ENCODE peak calls at places on chromosomes 5 and 9, in seven cellular contexts. One of them, this sample, is unnamed.

GRCh38 chr5:174313615-174314014 is 268.1 kb downstream of the NSG2 start:
- DNase-seq in activated CD4-positive, CD25-positive, alpha-beta regulatory T cell: no peak
- DNase-seq in D341Med: no peak
- DNase-seq in KG1: no peak
- DNase-seq in caudate nucleus: no peak
- DNase-seq in body of pancreas: no peak
- DNase-seq in activated CD4-positive, alpha-beta T cell treated with anti-CD3 and anti-CD28 coated beads, Interleukin-2, amount 10 ng/mL, durations not matched to agents 7 days and 5 days: no peak
- DNase-seq in this sample: no peak

GRCh38 chr5:147857302-147858129 is 21.0 kb upstream of the SCGB3A2 start:
- DNase-seq in activated CD4-positive, CD25-positive, alpha-beta regulatory T cell: no peak
- DNase-seq in D341Med: peak; percentile 38
- DNase-seq in KG1: peak; percentile 3
- DNase-seq in caudate nucleus: peak; percentile 43
- DNase-seq in body of pancreas: peak; percentile 84
- DNase-seq in activated CD4-positive, alpha-beta T cell treated with anti-CD3 and anti-CD28 coated beads, Interleukin-2, amount 10 ng/mL, durations not matched to agents 7 days and 5 days: peak; percentile 59
- DNase-seq in this sample: peak; percentile 86

GRCh38 chr5:45110399-45110798 is 301.7 kb downstream of the MRPS30 start:
- DNase-seq in activated CD4-positive, CD25-positive, alpha-beta regulatory T cell: no peak
- DNase-seq in D341Med: no peak
- DNase-seq in KG1: no peak
- DNase-seq in caudate nucleus: no peak
- DNase-seq in body of pancreas: no peak
- DNase-seq in activated CD4-positive, alpha-beta T cell treated with anti-CD3 and anti-CD28 coated beads, Interleukin-2, amount 10 ng/mL, durations not matched to agents 7 days and 5 days: no peak
- DNase-seq in this sample: no peak

GRCh38 chr5:77631166-77631582 is 7.3 kb downstream of the OTP start:
- DNase-seq in activated CD4-positive, CD25-positive, alpha-beta regulatory T cell: no peak
- DNase-seq in D341Med: no peak
- DNase-seq in KG1: no peak
- DNase-seq in caudate nucleus: no peak
- DNase-seq in body of pancreas: no peak
- DNase-seq in activated CD4-positive, alpha-beta T cell treated with anti-CD3 and anti-CD28 coated beads, Interleukin-2, amount 10 ng/mL, durations not matched to agents 7 days and 5 days: no peak
- DNase-seq in this sample: no peak

GRCh38 chr5:95519151-95519550 is 35.6 kb downstream of the SKIC3 start:
- DNase-seq in activated CD4-positive, CD25-positive, alpha-beta regulatory T cell: no peak
- DNase-seq in D341Med: no peak
- DNase-seq in KG1: no peak
- DNase-seq in caudate nucleus: no peak
- DNase-seq in body of pancreas: no peak
- DNase-seq in activated CD4-positive, alpha-beta T cell treated with anti-CD3 and anti-CD28 coated beads, Interleukin-2, amount 10 ng/mL, durations not matched to agents 7 days and 5 days: no peak
- DNase-seq in this sample: no peak

GRCh38 chr5:114418546-114419388 is 56.9 kb downstream of the KCNN2 start:
- DNase-seq in activated CD4-positive, CD25-positive, alpha-beta regulatory T cell: no peak
- DNase-seq in D341Med: no peak
- DNase-seq in KG1: no peak
- DNase-seq in caudate nucleus: no peak
- DNase-seq in body of pancreas: no peak
- DNase-seq in activated CD4-positive, alpha-beta T cell treated with anti-CD3 and anti-CD28 coated beads, Interleukin-2, amount 10 ng/mL, durations not matched to agents 7 days and 5 days: no peak
- DNase-seq in this sample: no peak

GRCh38 chr5:42566658-42567313 is 143.5 kb downstream of the GHR start:
- DNase-seq in activated CD4-positive, CD25-positive, alpha-beta regulatory T cell: no peak
- DNase-seq in D341Med: no peak
- DNase-seq in KG1: no peak
- DNase-seq in caudate nucleus: no peak
- DNase-seq in body of pancreas: peak; percentile 18
- DNase-seq in activated CD4-positive, alpha-beta T cell treated with anti-CD3 and anti-CD28 coated beads, Interleukin-2, amount 10 ng/mL, durations not matched to agents 7 days and 5 days: no peak
- DNase-seq in this sample: no peak

GRCh38 chr5:84298628-84299027 is 86.1 kb downstream of the EDIL3 start:
- DNase-seq in activated CD4-positive, CD25-positive, alpha-beta regulatory T cell: no peak
- DNase-seq in D341Med: no peak
- DNase-seq in KG1: no peak
- DNase-seq in caudate nucleus: no peak
- DNase-seq in body of pancreas: no peak
- DNase-seq in activated CD4-positive, alpha-beta T cell treated with anti-CD3 and anti-CD28 coated beads, Interleukin-2, amount 10 ng/mL, durations not matched to agents 7 days and 5 days: no peak
- DNase-seq in this sample: no peak

GRCh38 chr9:116151966-116152381 is 1.6 kb upstream of the PAPPA start:
- DNase-seq in activated CD4-positive, CD25-positive, alpha-beta regulatory T cell: no peak
- DNase-seq in D341Med: no peak
- DNase-seq in KG1: no peak
- DNase-seq in caudate nucleus: no peak
- DNase-seq in body of pancreas: no peak
- DNase-seq in activated CD4-positive, alpha-beta T cell treated with anti-CD3 and anti-CD28 coated beads, Interleukin-2, amount 10 ng/mL, durations not matched to agents 7 days and 5 days: no peak
- DNase-seq in this sample: no peak

GRCh38 chr9:101235105-101235866 is 149.5 kb downstream of the BAAT start:
- DNase-seq in activated CD4-positive, CD25-positive, alpha-beta regulatory T cell: no peak
- DNase-seq in D341Med: peak; percentile 47
- DNase-seq in KG1: no peak
- DNase-seq in caudate nucleus: no peak
- DNase-seq in body of pancreas: no peak
- DNase-seq in activated CD4-positive, alpha-beta T cell treated with anti-CD3 and anti-CD28 coated beads, Interleukin-2, amount 10 ng/mL, durations not matched to agents 7 days and 5 days: no peak
- DNase-seq in this sample: peak; percentile 39

GRCh38 chr5:157431544-157432200 is 28.3 kb upstream of the NIPAL4 start:
- DNase-seq in activated CD4-positive, CD25-positive, alpha-beta regulatory T cell: no peak
- DNase-seq in D341Med: peak; percentile 53
- DNase-seq in KG1: peak; percentile 40
- DNase-seq in caudate nucleus: peak; percentile 12
- DNase-seq in body of pancreas: no peak
- DNase-seq in activated CD4-positive, alpha-beta T cell treated with anti-CD3 and anti-CD28 coated beads, Interleukin-2, amount 10 ng/mL, durations not matched to agents 7 days and 5 days: peak; percentile 66
- DNase-seq in this sample: peak; percentile 89

GRCh38 chr9:28004900-28005299 is 431.6 kb upstream of the C9orf72 start:
- DNase-seq in activated CD4-positive, CD25-positive, alpha-beta regulatory T cell: no peak
- DNase-seq in D341Med: no peak
- DNase-seq in KG1: no peak
- DNase-seq in caudate nucleus: no peak
- DNase-seq in body of pancreas: no peak
- DNase-seq in activated CD4-positive, alpha-beta T cell treated with anti-CD3 and anti-CD28 coated beads, Interleukin-2, amount 10 ng/mL, durations not matched to agents 7 days and 5 days: no peak
- DNase-seq in this sample: no peak

GRCh38 chr9:70010015-70010414 is 33.6 kb upstream of the MAMDC2 start:
- DNase-seq in activated CD4-positive, CD25-positive, alpha-beta regulatory T cell: no peak
- DNase-seq in D341Med: no peak
- DNase-seq in KG1: no peak
- DNase-seq in caudate nucleus: no peak
- DNase-seq in body of pancreas: no peak
- DNase-seq in activated CD4-positive, alpha-beta T cell treated with anti-CD3 and anti-CD28 coated beads, Interleukin-2, amount 10 ng/mL, durations not matched to agents 7 days and 5 days: no peak
- DNase-seq in this sample: no peak

GRCh38 chr5:170491479-170491878 is 12.3 kb upstream of the KCNIP1 start:
- DNase-seq in activated CD4-positive, CD25-positive, alpha-beta regulatory T cell: no peak
- DNase-seq in D341Med: no peak
- DNase-seq in KG1: no peak
- DNase-seq in caudate nucleus: no peak
- DNase-seq in body of pancreas: peak; percentile 16
- DNase-seq in activated CD4-positive, alpha-beta T cell treated with anti-CD3 and anti-CD28 coated beads, Interleukin-2, amount 10 ng/mL, durations not matched to agents 7 days and 5 days: no peak
- DNase-seq in this sample: no peak

GRCh38 chr5:149267241-149267973 is 4.3 kb upstream of the AFAP1L1 start:
- DNase-seq in activated CD4-positive, CD25-positive, alpha-beta regulatory T cell: no peak
- DNase-seq in D341Med: no peak
- DNase-seq in KG1: no peak
- DNase-seq in caudate nucleus: peak; percentile 84
- DNase-seq in body of pancreas: no peak
- DNase-seq in activated CD4-positive, alpha-beta T cell treated with anti-CD3 and anti-CD28 coated beads, Interleukin-2, amount 10 ng/mL, durations not matched to agents 7 days and 5 days: no peak
- DNase-seq in this sample: no peak

GRCh38 chr9:5832093-5832542 is 799 bp downstream of the ERMP1 start:
- DNase-seq in activated CD4-positive, CD25-positive, alpha-beta regulatory T cell: no peak
- DNase-seq in D341Med: no peak
- DNase-seq in KG1: no peak
- DNase-seq in caudate nucleus: no peak
- DNase-seq in body of pancreas: no peak
- DNase-seq in activated CD4-positive, alpha-beta T cell treated with anti-CD3 and anti-CD28 coated beads, Interleukin-2, amount 10 ng/mL, durations not matched to agents 7 days and 5 days: peak; percentile 30
- DNase-seq in this sample: peak; percentile 62

GRCh38 chr9:100317706-100318105 is 35.0 kb downstream of the TEX10 start:
- DNase-seq in activated CD4-positive, CD25-positive, alpha-beta regulatory T cell: no peak
- DNase-seq in D341Med: no peak
- DNase-seq in KG1: no peak
- DNase-seq in caudate nucleus: no peak
- DNase-seq in body of pancreas: no peak
- DNase-seq in activated CD4-positive, alpha-beta T cell treated with anti-CD3 and anti-CD28 coated beads, Interleukin-2, amount 10 ng/mL, durations not matched to agents 7 days and 5 days: no peak
- DNase-seq in this sample: no peak

This sample was measured in HT-29.